ENCODE peak calls at places on chromosomes 13 and 19, in ten cellular contexts. U is fibroblast of the aortic adventitia, Z is CD14-positive monocyte, D is epithelial cell of proximal tubule, C is AG09319, H is progenitor cell of endocrine pancreas, S is MCF 10A, J is BE2C, N is nephron progenitor cell, O is foreskin fibroblast. W is an unnamed sample.

GRCh38 chr19:43690444-43690843 is 20.5 kb upstream of the PLAUR start:
- DNase-seq in D (no peak), Z (no peak), O (no peak), J (no peak), C (no peak), N (no peak), H (no peak), S (no peak), U (no peak), W (no peak)

GRCh38 chr13:75749407-75749806 is 113.3 kb downstream of the LMO7 start:
- DNase-seq in Z (no peak), S (peak; percentile 62), J (peak; percentile 7), U (peak; percentile 83), H (no peak), O (peak; percentile 56), C (no peak), N (peak; percentile 2), D (no peak), W (no peak)

GRCh38 chr19:6736917-6737283 is 480 bp downstream of the GPR108 start:
- DNase-seq in H (no peak), N (no peak), O (no peak), D (no peak), U (no peak), J (no peak), S (no peak), C (no peak), Z (no peak), W (no peak)

GRCh38 chr13:57925250-57925649 is 293.7 kb downstream of the PCDH17 start:
- DNase-seq in Z (no peak), S (peak; percentile 20), C (no peak), J (no peak), N (no peak), D (no peak), H (no peak), O (no peak), U (no peak), W (no peak)

GRCh38 chr19:18781047-18781600 is 10.0 kb downstream of the COMP start:
- DNase-seq in O (no peak), C (no peak), Z (no peak), H (no peak), N (no peak), D (no peak), S (no peak), U (no peak), J (no peak), W (no peak)

GRCh38 chr19:45156751-45157150 is 4.0 kb downstream of the NKPD1 start:
- DNase-seq in U (no peak), Z (no peak), H (no peak), J (peak; percentile 14), D (no peak), N (no peak), C (no peak), S (no peak), O (no peak), W (no peak)

GRCh38 chr13:45269204-45269603 is 68.4 kb upstream of the KCTD4 start:
- DNase-seq in U (peak; percentile 13), D (no peak), Z (no peak), O (no peak), N (no peak), C (no peak), J (no peak), H (no peak), S (peak; percentile 18), W (no peak)

GRCh38 chr13:27381601-27382000 is 42.8 kb upstream of the GTF3A start:
- DNase-seq in J (no peak), C (no peak), S (no peak), Z (no peak), N (peak; percentile 20), D (no peak), O (no peak), U (no peak), H (no peak), W (no peak)

DNA sequence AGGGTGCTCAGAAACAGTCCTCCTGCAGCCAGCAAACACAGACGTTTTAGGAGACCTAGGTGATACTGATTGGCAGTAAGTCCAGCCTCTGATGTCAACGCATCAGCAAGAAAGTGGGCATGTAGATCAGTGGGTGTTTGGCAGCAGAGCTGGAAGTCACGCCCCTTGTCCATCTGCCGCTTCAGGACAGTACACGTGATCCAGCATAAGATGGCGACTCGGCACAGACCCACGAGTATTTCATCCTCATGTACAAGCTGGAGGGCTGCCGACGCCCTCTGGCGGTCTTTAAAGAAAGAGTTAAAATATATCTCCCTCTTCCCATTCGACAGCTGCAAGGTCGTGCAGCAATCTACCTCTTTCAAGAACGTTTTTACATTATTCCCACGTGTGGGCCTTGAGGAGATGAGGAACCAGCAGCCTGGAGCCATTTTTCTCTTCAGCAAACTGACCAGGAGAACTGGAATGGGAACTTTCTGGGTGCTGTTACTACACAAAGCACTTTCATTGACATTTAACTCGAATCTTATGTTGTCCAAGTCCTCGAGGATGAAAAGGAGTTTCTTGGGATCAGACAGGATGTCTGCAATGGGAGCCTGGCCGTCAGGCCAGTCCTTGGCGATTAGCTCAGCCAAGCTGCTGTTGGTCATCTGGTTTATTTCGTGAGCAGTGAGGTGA is 22.3 kb downstream of the NLRP11 start:
- DNase-seq in N (peak; percentile 8), C (no peak), S (peak; percentile 83), D (no peak), U (peak; percentile 15), H (no peak), O (peak; percentile 11), Z (no peak), J (peak; percentile 84), W (no peak)
- TF ChIP-seq CTCF in N (peak; percentile 9), C (no peak), S (peak; percentile 23), D (peak; percentile 45), U (no peak), H (no peak), O (peak; percentile 12), Z (peak; percentile 41), J (peak; percentile 77), W (no peak)

DNA sequence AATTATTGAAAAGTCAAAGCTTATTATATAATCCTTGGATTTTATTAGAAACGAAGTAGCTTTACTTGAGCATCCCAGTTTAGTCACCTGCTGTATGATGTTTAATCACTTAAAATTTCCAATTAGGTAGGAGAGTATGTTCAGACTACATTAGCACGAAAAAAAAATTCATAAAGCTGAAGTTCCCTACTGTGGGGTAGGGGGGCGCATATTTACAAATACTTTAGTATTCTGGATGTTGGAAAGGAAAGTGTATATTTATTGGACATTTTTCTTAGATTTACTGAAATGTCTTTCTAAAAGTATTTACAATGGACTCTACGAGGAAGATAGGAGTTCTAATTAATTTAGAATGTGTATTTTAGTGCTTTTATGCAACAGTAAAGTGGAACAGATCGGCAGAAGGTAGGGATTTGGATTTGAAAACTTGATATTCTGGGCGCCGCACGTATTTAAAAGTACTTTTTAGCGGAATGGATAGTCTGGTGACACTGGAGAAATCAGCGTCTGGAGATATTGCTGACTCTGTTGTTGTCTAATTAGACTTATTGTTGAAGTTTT is 1.9 kb downstream of the CDK8 start:
- DNase-seq in D (no peak), H (no peak), J (peak; percentile 14), N (no peak), S (peak; percentile 3), U (peak; percentile 32), O (no peak), Z (no peak), C (no peak), W (no peak)
- TF ChIP-seq CTCF in D (peak; percentile 40), H (peak; percentile 43), J (peak; percentile 46), N (peak; percentile 24), S (peak; percentile 40), U (peak; percentile 54), O (peak; percentile 23), Z (peak; percentile 50), C (peak; percentile 23), W (peak; percentile 39)

GRCh38 chr19:35556025-35556590 is 7.3 kb downstream of the ATP4A start:
- DNase-seq in D (no peak), J (no peak), H (no peak), N (no peak), Z (no peak), U (no peak), C (no peak), O (no peak), S (no peak), W (no peak)

GRCh38 chr19:35554076-35554475 is 8.7 kb downstream of the TMEM147 start:
- DNase-seq in D (no peak), O (no peak), J (no peak), N (no peak), S (no peak), H (no peak), C (no peak), U (no peak), Z (no peak), W (no peak)

GRCh38 chr19:35553385-35554000 is 8.1 kb downstream of the TMEM147 start:
- DNase-seq in Z (no peak), S (no peak), J (no peak), O (no peak), H (no peak), C (no peak), U (no peak), D (no peak), N (no peak), W (no peak)

GRCh38 chr19:35556846-35557538 is 6.5 kb downstream of the ATP4A start:
- DNase-seq in U (no peak), C (no peak), O (no peak), S (no peak), N (no peak), H (no peak), D (no peak), J (no peak), Z (no peak), W (no peak)

DNA sequence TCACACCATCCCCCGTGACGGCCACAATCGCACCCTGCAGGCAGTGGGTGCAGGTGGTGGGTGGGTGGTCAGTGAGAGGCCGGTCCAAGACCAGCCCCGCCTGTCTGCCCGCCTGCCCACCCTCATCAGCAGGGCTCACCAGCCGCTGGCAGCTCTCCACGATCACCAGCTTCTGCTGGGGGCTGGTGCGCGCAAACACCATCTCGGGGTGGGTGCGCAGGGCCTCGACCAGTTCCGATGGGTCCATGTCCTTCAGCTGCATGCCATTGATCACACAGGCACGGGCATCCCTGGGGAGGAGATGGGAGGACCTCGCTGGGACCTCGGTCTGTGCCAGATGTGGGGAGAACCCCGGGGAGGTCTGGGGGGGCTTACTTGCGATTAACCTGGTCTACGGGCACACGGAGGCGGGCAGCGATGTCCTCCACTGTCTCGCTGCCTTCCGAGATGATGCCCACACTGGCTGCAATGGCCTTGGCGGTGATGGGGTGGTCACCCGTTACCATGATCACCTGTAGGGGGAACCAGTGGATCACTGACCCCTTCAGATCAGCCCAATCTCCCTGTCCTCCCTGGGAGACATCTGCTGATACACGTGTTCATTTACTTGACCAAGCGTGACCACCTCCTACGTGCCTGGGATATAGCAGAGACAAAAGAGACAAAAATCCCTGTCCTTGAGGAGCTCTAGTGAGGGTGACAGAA is 8.0 kb downstream of the ATP4A start:
- DNase-seq in O (no peak), U (peak; percentile 29), D (no peak), J (peak; percentile 68), Z (no peak), H (no peak), N (peak; percentile 53), S (peak; percentile 41), C (no peak), W (no peak)
- TF ChIP-seq CTCF in O (no peak), U (peak; percentile 25), D (peak; percentile 13), J (peak; percentile 41), Z (no peak), H (peak; percentile 53), N (peak; percentile 44), S (no peak), C (peak; percentile 21), W (peak; percentile 50)

DNA sequence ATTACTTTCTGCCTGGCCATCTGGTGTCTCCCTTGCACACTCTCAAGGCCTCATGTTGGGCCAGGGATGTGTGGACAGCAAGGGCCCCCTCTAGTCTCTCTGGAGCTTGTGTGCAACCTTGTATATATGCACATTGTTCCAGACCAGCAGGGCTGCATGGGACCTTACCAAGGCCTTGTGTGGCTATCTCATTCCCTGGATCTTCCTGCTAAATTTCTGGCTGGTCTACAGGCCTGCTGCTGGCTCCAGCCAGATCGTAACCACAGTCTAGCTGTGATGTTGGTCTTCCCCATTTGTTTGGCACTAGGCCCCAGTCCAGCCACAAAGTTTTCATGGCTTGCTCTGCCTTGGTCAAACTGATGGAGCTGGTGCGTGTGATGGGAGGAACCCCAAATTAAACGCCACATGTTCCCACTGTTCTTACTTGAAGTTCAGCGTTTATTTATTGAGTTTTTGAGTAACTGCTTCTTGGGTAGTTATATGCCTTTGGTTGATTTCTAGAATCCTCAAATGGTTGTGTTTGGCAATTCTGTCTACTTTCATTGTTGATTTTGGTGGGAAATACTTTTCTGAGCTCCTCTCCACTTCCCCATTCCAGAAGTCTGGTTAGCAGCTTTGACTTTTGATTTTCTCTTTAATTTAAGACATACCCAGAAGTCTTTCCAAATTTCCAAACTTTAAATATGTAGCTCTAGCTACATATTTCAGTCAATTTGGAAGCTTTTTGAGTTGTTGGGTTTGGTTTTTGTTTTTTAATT is 56.4 kb downstream of the SIPA1L3 start:
- DNase-seq in O (no peak), H (no peak), S (no peak), D (no peak), U (peak; percentile 80), N (no peak), J (peak; percentile 22), C (peak; percentile 40), Z (no peak), W (no peak)
- TF ChIP-seq CTCF in O (peak; percentile 5), H (no peak), S (no peak), D (peak; percentile 11), U (no peak), N (no peak), J (no peak), C (no peak), Z (no peak), W (no peak)

W was measured in retinal pigment epithelial cell.